ENCODE peak calls at places on chromosome 14, in five cellular contexts. Q, U, T, R and A are unnamed samples.

GRCh38 chr14:73665130-73665529 is 20.3 kb downstream of the DNAL1 start:
- DNase-seq in Q (no peak), U (no peak), T (no peak), R (no peak), A (no peak)

GRCh38 chr14:54457609-54457996 is 16.4 kb upstream of the CNIH1 start:
- DNase-seq in Q (no peak), U (no peak), T (no peak), R (no peak), A (no peak)

GRCh38 chr14:85604671-85605070 is 74.7 kb downstream of the FLRT2 start:
- DNase-seq in Q (no peak), U (no peak), T (no peak), R (no peak), A (no peak)

GRCh38 chr14:64705406-64706118 is 1.3 kb downstream of the PLEKHG3 start:
- DNase-seq in Q (peak; percentile 61), U (no peak), T (no peak), R (no peak), A (no peak)

GRCh38 chr14:59836116-59836515 is 34.5 kb downstream of the RTN1 start:
- DNase-seq in Q (no peak), U (no peak), T (no peak), R (no peak), A (no peak)

GRCh38 chr14:36582874-36583241 is 444 bp upstream of the NKX2-8 start:
- DNase-seq in Q (no peak), U (no peak), T (no peak), R (no peak), A (no peak)

GRCh38 chr14:72904840-72905561 is 11.1 kb upstream of the DPF3 start:
- DNase-seq in Q (peak; percentile 83), U (peak; percentile 88), T (no peak), R (peak; percentile 63), A (peak; percentile 72)

GRCh38 chr14:90815817-90816662 is at the start of gene TTC7B:
- DNase-seq in Q (peak; percentile 87), U (no peak), T (no peak), R (peak; percentile 71), A (no peak)

GRCh38 chr14:104792101-104792884 is 3.3 kb downstream of the AKT1 start:
- DNase-seq in Q (no peak), U (peak; percentile 91), T (no peak), R (no peak), A (no peak)

GRCh38 chr14:104598461-104599273 is 5.9 kb downstream of the TMEM179 start:
- DNase-seq in Q (no peak), U (peak; percentile 80), T (no peak), R (no peak), A (no peak)

DNA sequence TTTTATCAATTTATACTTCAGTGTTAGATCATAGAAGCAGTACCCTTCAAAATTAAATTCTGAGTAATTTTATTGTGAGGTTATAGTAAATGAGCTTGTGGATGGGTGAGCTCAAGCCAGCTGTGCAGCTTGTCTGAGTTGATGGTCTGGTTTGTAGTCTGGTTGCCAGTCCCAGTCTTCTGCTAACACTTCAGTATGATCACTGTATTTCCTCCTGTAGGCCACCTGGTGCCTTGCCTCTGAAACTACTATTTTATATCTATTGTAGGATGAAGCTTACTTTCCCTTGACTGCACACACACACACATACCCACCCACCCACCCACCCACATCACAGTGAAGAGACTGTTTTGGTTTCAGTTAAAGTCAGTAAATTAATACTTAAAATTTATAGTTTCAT is 496.4 kb downstream of the PCNX1 start:
- DNase-seq in Q (no peak), U (peak; percentile 57), T (no peak), R (peak; percentile 29), A (no peak)
- TF ChIP-seq CTCF in Q (peak; percentile 55), U (no peak), T (peak; percentile 34), R (no peak), A (no peak)

GRCh38 chr14:52950898-52951729 is at the start of gene FERMT2:
- DNase-seq in Q (peak; percentile 96), U (peak; percentile 92), T (peak; percentile 91), R (peak; percentile 91), A (peak; percentile 86)

GRCh38 chr14:52951730-52952481 is 1.1 kb upstream of the FERMT2 start:
- DNase-seq in Q (peak; percentile 87), U (peak; percentile 80), T (no peak), R (peak; percentile 58), A (peak; percentile 26)

GRCh38 chr14:52950410-52950897 is 396 bp downstream of the FERMT2 start:
- DNase-seq in Q (peak; percentile 74), U (peak; percentile 85), T (peak; percentile 78), R (peak; percentile 57), A (no peak)

GRCh38 chr14:52949711-52950409 is 990 bp downstream of the FERMT2 start:
- DNase-seq in Q (no peak), U (no peak), T (no peak), R (peak; percentile 8), A (peak; percentile 19)

GRCh38 chr14:52954346-52955214 is 3.7 kb upstream of the FERMT2 start:
- DNase-seq in Q (no peak), U (no peak), T (no peak), R (no peak), A (no peak)
- TF ChIP-seq CTCF in Q (no peak), U (no peak), T (peak; percentile 30), R (no peak), A (no peak)

DNA sequence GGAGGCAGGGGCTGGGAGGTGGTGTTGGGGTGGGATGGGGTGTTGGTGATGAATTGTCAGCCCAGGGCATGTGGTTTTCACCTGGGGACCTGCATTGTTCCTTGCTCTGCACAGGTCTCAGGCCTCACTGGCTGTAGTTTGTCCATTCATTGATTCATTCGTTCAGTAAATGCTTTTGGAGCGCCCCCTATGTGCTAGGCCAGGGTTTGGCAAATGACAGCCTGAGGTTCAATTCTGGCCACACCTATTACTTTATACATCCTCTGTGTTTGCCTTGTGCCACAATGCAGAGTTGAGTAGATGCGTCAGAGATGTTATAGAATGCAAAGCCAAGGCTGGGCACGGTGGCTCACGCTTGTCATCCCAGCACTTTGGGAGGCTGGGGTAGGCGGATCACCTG is 4.7 kb downstream of the ADCK1 start:
- DNase-seq in Q (peak; percentile 87), U (no peak), T (no peak), R (peak; percentile 27), A (no peak)
- TF ChIP-seq CTCF in Q (peak; percentile 79), U (no peak), T (peak; percentile 46), R (no peak), A (no peak)

GRCh38 chr14:21098134-21098891 is at the start of gene ZNF219:
- DNase-seq in Q (peak; percentile 88), U (peak; percentile 84), T (no peak), R (peak; percentile 37), A (peak; percentile 48)
- TF ChIP-seq CTCF in Q (no peak), U (no peak), T (peak; percentile 30), R (no peak), A (no peak)

GRCh38 chr14:46580941-46581671 is 70.5 kb downstream of the RPL10L start:
- DNase-seq in Q (peak; percentile 69), U (peak; percentile 54), T (no peak), R (peak; percentile 50), A (no peak)
- TF ChIP-seq CTCF in Q (peak; percentile 85), U (peak; percentile 21), T (peak; percentile 83), R (no peak), A (no peak)

GRCh38 chr14:102317564-102318248 is 1.8 kb upstream of the ZNF839 start:
- DNase-seq in Q (no peak), U (peak; percentile 68), T (no peak), R (no peak), A (peak; percentile 74)
- TF ChIP-seq CTCF in Q (peak; percentile 7), U (no peak), T (no peak), R (no peak), A (peak; percentile 13)

GRCh38 chr14:23051482-23051881 is 5.8 kb downstream of the CDH24 start:
- DNase-seq in Q (no peak), U (no peak), T (no peak), R (no peak), A (no peak)

GRCh38 chr14:23053426-23053825 is 3.9 kb downstream of the CDH24 start:
- DNase-seq in Q (peak; percentile 38), U (no peak), T (no peak), R (no peak), A (no peak)

GRCh38 chr14:23052671-23053070 is 4.6 kb downstream of the CDH24 start:
- DNase-seq in Q (peak; percentile 34), U (no peak), T (no peak), R (no peak), A (no peak)

GRCh38 chr14:23054000-23054811 is 3.1 kb downstream of the CDH24 start:
- DNase-seq in Q (peak; percentile 73), U (no peak), T (no peak), R (no peak), A (no peak)

GRCh38 chr14:23052182-23052623 is 5.1 kb downstream of the CDH24 start:
- DNase-seq in Q (peak; percentile 83), U (no peak), T (no peak), R (no peak), A (no peak)
- TF ChIP-seq CTCF in Q (peak; percentile 72), U (no peak), T (no peak), R (no peak), A (no peak)

GRCh38 chr14:89618821-89619551 is 202.0 kb upstream of the FOXN3 start:
- DNase-seq in Q (peak; percentile 91), U (peak; percentile 74), T (peak; percentile 77), R (peak; percentile 46), A (peak; percentile 74)
- TF ChIP-seq CTCF in Q (no peak), U (no peak), T (no peak), R (no peak), A (no peak)

GRCh38 chr14:43539210-43539609 is 967.9 kb downstream of the FSCB start:
- DNase-seq in Q (peak; percentile 76), U (peak; percentile 56), T (no peak), R (no peak), A (no peak)
- TF ChIP-seq CTCF in Q (peak; percentile 81), U (peak; percentile 46), T (peak; percentile 68), R (no peak), A (no peak)

GRCh38 chr14:93023802-93024434 is 91.8 kb downstream of the ITPK1 start:
- DNase-seq in Q (no peak), U (no peak), T (no peak), R (no peak), A (no peak)
- TF ChIP-seq CTCF in Q (no peak), U (no peak), T (no peak), R (no peak), A (no peak)